ENCODE peak calls at places on chromosomes 1 and 21, in eight cellular contexts. G is T-helper 2 cell; W is OCI-M1; M is A172; D is left ventricle myocardium superior; I is activated CD4-positive, alpha-beta T cell treated with anti-CD3 and anti-CD28 coated beads, Interleukin-2, amount 10 ng/mL, durations not matched to agents 24 days and 14 days; V is COR-L47; S is RPMI8226. Q is an unnamed sample.

GRCh38 chr1:19232526-19232851 is 18.8 kb downstream of the EMC1 start:
- DNase-seq in I (no peak), S (peak; percentile 20), G (no peak), W (no peak), M (no peak), V (no peak), D (peak; percentile 56), Q (no peak)

GRCh38 chr21:39107739-39108138 is 75.5 kb downstream of the PSMG1 start:
- DNase-seq in S (no peak), V (no peak), D (no peak), W (no peak), G (no peak), I (no peak), M (no peak), Q (peak; percentile 27)

GRCh38 chr1:181936768-181937581 is 124.5 kb downstream of the ZNF648 start:
- DNase-seq in G (no peak), I (peak; percentile 76), D (no peak), V (peak; percentile 73), S (peak; percentile 74), W (peak; percentile 80), M (peak; percentile 36), Q (peak; percentile 13)

GRCh38 chr1:22350171-22350961 is 101.3 kb upstream of the ZBTB40 start:
- DNase-seq in V (no peak), G (no peak), D (no peak), M (no peak), S (no peak), W (no peak), I (no peak), Q (no peak)

GRCh38 chr1:228984646-228985631 is 249.7 kb downstream of the RHOU start:
- DNase-seq in S (no peak), W (no peak), V (no peak), M (no peak), G (no peak), D (no peak), I (no peak), Q (no peak)

GRCh38 chr1:165075725-165076370 is 280.7 kb downstream of the LMX1A start:
- DNase-seq in I (no peak), W (peak; percentile 61), M (peak; percentile 45), D (no peak), S (peak; percentile 55), V (peak; percentile 57), G (no peak), Q (no peak)

GRCh38 chr1:181044449-181044966 is 10.7 kb downstream of the MR1 start:
- DNase-seq in I (peak; percentile 87), G (no peak), M (peak; percentile 36), S (no peak), D (no peak), V (no peak), W (no peak), Q (no peak)

GRCh38 chr1:43308635-43309580 is 8.1 kb downstream of the TIE1 start:
- DNase-seq in V (no peak), M (no peak), D (no peak), G (no peak), I (no peak), W (no peak), S (peak; percentile 21), Q (no peak)

GRCh38 chr1:220278991-220279390 is 6.7 kb upstream of the RAB3GAP2 start:
- DNase-seq in M (peak; percentile 18), I (no peak), W (no peak), S (no peak), V (no peak), G (no peak), D (no peak), Q (no peak)

GRCh38 chr1:41171266-41171874 is 70.7 kb downstream of the SCMH1 start:
- DNase-seq in S (no peak), W (no peak), M (no peak), D (no peak), I (no peak), V (no peak), G (no peak), Q (no peak)

GRCh38 chr1:115258302-115258866 is 79.7 kb downstream of the NGF start:
- DNase-seq in M (peak; percentile 60), D (no peak), I (no peak), S (no peak), W (peak; percentile 21), V (no peak), G (no peak), Q (no peak)

GRCh38 chr1:198492872-198493271 is 47.6 kb downstream of the ATP6V1G3 start:
- DNase-seq in S (no peak), W (no peak), D (no peak), I (no peak), V (no peak), M (peak; percentile 92), G (no peak), Q (no peak)

GRCh38 chr1:25688390-25689119 is 72.0 kb downstream of the MAN1C1 start:
- DNase-seq in S (no peak), W (no peak), M (no peak), D (peak; percentile 54), V (no peak), G (no peak), I (no peak), Q (no peak)

GRCh38 chr1:51509773-51510172 is 9.3 kb downstream of the EPS15 start:
- DNase-seq in G (no peak), D (no peak), V (no peak), W (peak; percentile 21), M (no peak), I (no peak), S (no peak), Q (no peak)

GRCh38 chr1:182616130-182617074 is 12.2 kb upstream of the RGS16 start:
- DNase-seq in V (peak; percentile 97), W (peak; percentile 73), G (peak; percentile 79), S (peak; percentile 82), D (peak; percentile 86), M (peak; percentile 92), I (peak; percentile 97), Q (peak; percentile 95)

GRCh38 chr1:36321119-36321951 is 2.1 kb downstream of the EVA1B start:
- DNase-seq in S (peak; percentile 41), D (peak; percentile 89), I (peak; percentile 78), V (no peak), G (peak; percentile 19), M (no peak), W (no peak), Q (no peak)

GRCh38 chr1:1290238-1290731 is 10.0 kb downstream of the SCNN1D start:
- DNase-seq in M (no peak), S (peak; percentile 84), W (peak; percentile 69), G (peak; percentile 44), D (peak; percentile 70), V (peak; percentile 46), I (peak; percentile 93), Q (no peak)

GRCh38 chr21:16117331-16117730 is 387.5 kb downstream of the USP25 start:
- DNase-seq in D (no peak), W (no peak), V (no peak), M (no peak), I (no peak), G (no peak), S (no peak), Q (no peak)

GRCh38 chr1:64920936-64921589 is 45.3 kb downstream of the JAK1 start:
- DNase-seq in I (no peak), M (no peak), G (no peak), D (no peak), V (no peak), S (no peak), W (peak; percentile 20), Q (no peak)

GRCh38 chr1:223330462-223330861 is 33.5 kb downstream of the SUSD4 start:
- DNase-seq in W (no peak), M (no peak), G (no peak), S (no peak), D (no peak), V (peak; percentile 31), I (no peak), Q (no peak)

Q was measured in CD8-positive, alpha-beta T cell.